ENCODE peak calls at places on chromosome 4, in eight cellular contexts. One of them, this sample, is unnamed.
A peak's percentile ranks its signal among the peaks of the same experiment; 100 is the strongest.

GRCh38 chr4:142547974-142548373 is 298.1 kb downstream of the INPP4B start:
- DNase-seq in PC-3: no peak
- DNase-seq in T-cell: no peak
- DNase-seq in NAMALWA: no peak
- DNase-seq in CD8-positive, alpha-beta T cell: no peak
- DNase-seq in B cell: no peak
- DNase-seq in cerebellar cortex: no peak
- DNase-seq in right cardiac atrium: no peak
- DNase-seq in this sample: no peak

GRCh38 chr4:10737335-10737734 is 52.8 kb upstream of the CLNK start:
- DNase-seq in PC-3: no peak
- DNase-seq in T-cell: no peak
- DNase-seq in NAMALWA: no peak
- DNase-seq in CD8-positive, alpha-beta T cell: no peak
- DNase-seq in B cell: no peak
- DNase-seq in cerebellar cortex: no peak
- DNase-seq in right cardiac atrium: no peak
- DNase-seq in this sample: no peak

GRCh38 chr4:162523171-162523570 is 359.4 kb upstream of the FSTL5 start:
- DNase-seq in PC-3: no peak
- DNase-seq in T-cell: no peak
- DNase-seq in NAMALWA: no peak
- DNase-seq in CD8-positive, alpha-beta T cell: no peak
- DNase-seq in B cell: no peak
- DNase-seq in cerebellar cortex: no peak
- DNase-seq in right cardiac atrium: no peak
- DNase-seq in this sample: no peak

GRCh38 chr4:124590480-124590879 is 122.1 kb downstream of the ANKRD50 start:
- DNase-seq in PC-3: no peak
- DNase-seq in T-cell: no peak
- DNase-seq in NAMALWA: no peak
- DNase-seq in CD8-positive, alpha-beta T cell: no peak
- DNase-seq in B cell: no peak
- DNase-seq in cerebellar cortex: no peak
- DNase-seq in right cardiac atrium: no peak
- DNase-seq in this sample: peak; percentile 67

GRCh38 chr4:16001484-16001858 is 38.5 kb upstream of the FGFBP2 start:
- DNase-seq in PC-3: peak; percentile 75
- DNase-seq in T-cell: no peak
- DNase-seq in NAMALWA: peak; percentile 86
- DNase-seq in CD8-positive, alpha-beta T cell: peak; percentile 13
- DNase-seq in B cell: peak; percentile 61
- DNase-seq in cerebellar cortex: peak; percentile 76
- DNase-seq in right cardiac atrium: peak; percentile 75
- DNase-seq in this sample: peak; percentile 61

GRCh38 chr4:113145519-113146291 is 96.3 kb downstream of the ANK2 start:
- DNase-seq in PC-3: no peak
- DNase-seq in T-cell: no peak
- DNase-seq in NAMALWA: no peak
- DNase-seq in CD8-positive, alpha-beta T cell: no peak
- DNase-seq in B cell: no peak
- DNase-seq in cerebellar cortex: peak; percentile 65
- DNase-seq in right cardiac atrium: peak; percentile 51
- DNase-seq in this sample: peak; percentile 53

GRCh38 chr4:106201373-106201772 is 114.6 kb downstream of the TBCK start:
- DNase-seq in PC-3: peak; percentile 33
- DNase-seq in T-cell: no peak
- DNase-seq in NAMALWA: peak; percentile 31
- DNase-seq in CD8-positive, alpha-beta T cell: no peak
- DNase-seq in B cell: no peak
- DNase-seq in cerebellar cortex: peak; percentile 22
- DNase-seq in right cardiac atrium: no peak
- DNase-seq in this sample: peak; percentile 8

GRCh38 chr4:53987761-53988171 is 76.6 kb downstream of the CHIC2 start:
- DNase-seq in PC-3: peak; percentile 70
- DNase-seq in T-cell: no peak
- DNase-seq in NAMALWA: no peak
- DNase-seq in CD8-positive, alpha-beta T cell: no peak
- DNase-seq in B cell: no peak
- DNase-seq in cerebellar cortex: no peak
- DNase-seq in right cardiac atrium: no peak
- DNase-seq in this sample: no peak

GRCh38 chr4:92299152-92299551 is 4.6 kb upstream of the GRID2 start:
- DNase-seq in PC-3: peak; percentile 27
- DNase-seq in T-cell: no peak
- DNase-seq in NAMALWA: no peak
- DNase-seq in CD8-positive, alpha-beta T cell: no peak
- DNase-seq in B cell: no peak
- DNase-seq in cerebellar cortex: no peak
- DNase-seq in right cardiac atrium: no peak
- DNase-seq in this sample: no peak

GRCh38 chr4:3524920-3525319 is 7.3 kb downstream of the LRPAP1 start:
- DNase-seq in PC-3: no peak
- DNase-seq in T-cell: no peak
- DNase-seq in NAMALWA: no peak
- DNase-seq in CD8-positive, alpha-beta T cell: no peak
- DNase-seq in B cell: no peak
- DNase-seq in cerebellar cortex: no peak
- DNase-seq in right cardiac atrium: no peak
- DNase-seq in this sample: no peak

GRCh38 chr4:24583451-24584174 is 741 bp downstream of the DHX15 start:
- DNase-seq in PC-3: peak; percentile 41
- DNase-seq in T-cell: peak; percentile 4
- DNase-seq in NAMALWA: peak; percentile 75
- DNase-seq in CD8-positive, alpha-beta T cell: peak; percentile 15
- DNase-seq in B cell: peak; percentile 40
- DNase-seq in cerebellar cortex: peak; percentile 47
- DNase-seq in right cardiac atrium: peak; percentile 86
- DNase-seq in this sample: peak; percentile 47

GRCh38 chr4:76535603-76536380 is 100.8 kb downstream of the SHROOM3 start:
- DNase-seq in PC-3: peak; percentile 94
- DNase-seq in T-cell: no peak
- DNase-seq in NAMALWA: no peak
- DNase-seq in CD8-positive, alpha-beta T cell: no peak
- DNase-seq in B cell: no peak
- DNase-seq in cerebellar cortex: no peak
- DNase-seq in right cardiac atrium: no peak
- DNase-seq in this sample: no peak

GRCh38 chr4:185534850-185535761 is at the start of gene PDLIM3:
- DNase-seq in PC-3: no peak
- DNase-seq in T-cell: no peak
- DNase-seq in NAMALWA: no peak
- DNase-seq in CD8-positive, alpha-beta T cell: no peak
- DNase-seq in B cell: peak; percentile 56
- DNase-seq in cerebellar cortex: no peak
- DNase-seq in right cardiac atrium: peak; percentile 92
- DNase-seq in this sample: no peak

GRCh38 chr4:6647582-6648230 is 7.2 kb downstream of the MRFAP1 start:
- DNase-seq in PC-3: no peak
- DNase-seq in T-cell: no peak
- DNase-seq in NAMALWA: no peak
- DNase-seq in CD8-positive, alpha-beta T cell: no peak
- DNase-seq in B cell: no peak
- DNase-seq in cerebellar cortex: no peak
- DNase-seq in right cardiac atrium: no peak
- DNase-seq in this sample: no peak

GRCh38 chr4:145709843-145710242 is 29.9 kb downstream of the C4orf51 start:
- DNase-seq in PC-3: peak; percentile 93
- DNase-seq in T-cell: no peak
- DNase-seq in NAMALWA: no peak
- DNase-seq in CD8-positive, alpha-beta T cell: no peak
- DNase-seq in B cell: no peak
- DNase-seq in cerebellar cortex: no peak
- DNase-seq in right cardiac atrium: no peak
- DNase-seq in this sample: no peak

GRCh38 chr4:138629669-138630068 is 385.9 kb upstream of the NOCT start:
- DNase-seq in PC-3: no peak
- DNase-seq in T-cell: no peak
- DNase-seq in NAMALWA: no peak
- DNase-seq in CD8-positive, alpha-beta T cell: no peak
- DNase-seq in B cell: no peak
- DNase-seq in cerebellar cortex: no peak
- DNase-seq in right cardiac atrium: no peak
- DNase-seq in this sample: no peak

GRCh38 chr4:123599920-123600394 is 203.4 kb downstream of the SPRY1 start:
- DNase-seq in PC-3: no peak
- DNase-seq in T-cell: peak; percentile 61
- DNase-seq in NAMALWA: peak; percentile 52
- DNase-seq in CD8-positive, alpha-beta T cell: peak; percentile 50
- DNase-seq in B cell: peak; percentile 49
- DNase-seq in cerebellar cortex: peak; percentile 56
- DNase-seq in right cardiac atrium: peak; percentile 85
- DNase-seq in this sample: peak; percentile 99

GRCh38 chr4:1368421-1369090 is 21.5 kb downstream of the UVSSA start:
- DNase-seq in PC-3: no peak
- DNase-seq in T-cell: no peak
- DNase-seq in NAMALWA: no peak
- DNase-seq in CD8-positive, alpha-beta T cell: no peak
- DNase-seq in B cell: no peak
- DNase-seq in cerebellar cortex: no peak
- DNase-seq in right cardiac atrium: no peak
- DNase-seq in this sample: no peak

GRCh38 chr4:3875466-3875865 is 109.3 kb downstream of the ADRA2C start:
- DNase-seq in PC-3: no peak
- DNase-seq in T-cell: no peak
- DNase-seq in NAMALWA: no peak
- DNase-seq in CD8-positive, alpha-beta T cell: no peak
- DNase-seq in B cell: no peak
- DNase-seq in cerebellar cortex: no peak
- DNase-seq in right cardiac atrium: no peak
- DNase-seq in this sample: no peak

GRCh38 chr4:80989921-80990544 is 40.5 kb upstream of the BMP3 start:
- DNase-seq in PC-3: peak; percentile 80
- DNase-seq in T-cell: no peak
- DNase-seq in NAMALWA: peak; percentile 89
- DNase-seq in CD8-positive, alpha-beta T cell: no peak
- DNase-seq in B cell: peak; percentile 8
- DNase-seq in cerebellar cortex: peak; percentile 71
- DNase-seq in right cardiac atrium: no peak
- DNase-seq in this sample: peak; percentile 16

GRCh38 chr4:103026868-103027267 is 7.4 kb upstream of the SLC9B1 start:
- DNase-seq in PC-3: no peak
- DNase-seq in T-cell: no peak
- DNase-seq in NAMALWA: no peak
- DNase-seq in CD8-positive, alpha-beta T cell: no peak
- DNase-seq in B cell: no peak
- DNase-seq in cerebellar cortex: no peak
- DNase-seq in right cardiac atrium: no peak
- DNase-seq in this sample: no peak

GRCh38 chr4:139556071-139556734 is at the start of gene SETD7:
- DNase-seq in PC-3: peak; percentile 57
- DNase-seq in T-cell: peak; percentile 54
- DNase-seq in NAMALWA: peak; percentile 78
- DNase-seq in CD8-positive, alpha-beta T cell: peak; percentile 12
- DNase-seq in B cell: peak; percentile 63
- DNase-seq in cerebellar cortex: peak; percentile 70
- DNase-seq in right cardiac atrium: peak; percentile 93
- DNase-seq in this sample: peak; percentile 52

GRCh38 chr4:40196724-40197281 is at the start of gene RHOH:
- DNase-seq in PC-3: no peak
- DNase-seq in T-cell: peak; percentile 72
- DNase-seq in NAMALWA: peak; percentile 93
- DNase-seq in CD8-positive, alpha-beta T cell: peak; percentile 62
- DNase-seq in B cell: peak; percentile 45
- DNase-seq in cerebellar cortex: peak; percentile 49
- DNase-seq in right cardiac atrium: no peak
- DNase-seq in this sample: peak; percentile 91

GRCh38 chr4:176575141-176575731 is 217.5 kb downstream of the VEGFC start:
- DNase-seq in PC-3: no peak
- DNase-seq in T-cell: no peak
- DNase-seq in NAMALWA: no peak
- DNase-seq in CD8-positive, alpha-beta T cell: no peak
- DNase-seq in B cell: no peak
- DNase-seq in cerebellar cortex: no peak
- DNase-seq in right cardiac atrium: no peak
- DNase-seq in this sample: no peak

GRCh38 chr4:151604238-151604637 is 156.6 kb downstream of the GATB start:
- DNase-seq in PC-3: peak; percentile 36
- DNase-seq in T-cell: no peak
- DNase-seq in NAMALWA: peak; percentile 45
- DNase-seq in CD8-positive, alpha-beta T cell: no peak
- DNase-seq in B cell: no peak
- DNase-seq in cerebellar cortex: no peak
- DNase-seq in right cardiac atrium: no peak
- DNase-seq in this sample: no peak

GRCh38 chr4:30755306-30755705 is 35.1 kb downstream of the PCDH7 start:
- DNase-seq in PC-3: no peak
- DNase-seq in T-cell: no peak
- DNase-seq in NAMALWA: no peak
- DNase-seq in CD8-positive, alpha-beta T cell: no peak
- DNase-seq in B cell: no peak
- DNase-seq in cerebellar cortex: no peak
- DNase-seq in right cardiac atrium: no peak
- DNase-seq in this sample: no peak

GRCh38 chr4:165872443-165873297 is at the start of gene TLL1:
- DNase-seq in PC-3: peak; percentile 44
- DNase-seq in T-cell: no peak
- DNase-seq in NAMALWA: no peak
- DNase-seq in CD8-positive, alpha-beta T cell: no peak
- DNase-seq in B cell: peak; percentile 16
- DNase-seq in cerebellar cortex: peak; percentile 82
- DNase-seq in right cardiac atrium: peak; percentile 72
- DNase-seq in this sample: no peak

GRCh38 chr4:17385403-17385802 is 126.5 kb downstream of the QDPR start:
- DNase-seq in PC-3: no peak
- DNase-seq in T-cell: no peak
- DNase-seq in NAMALWA: peak; percentile 65
- DNase-seq in CD8-positive, alpha-beta T cell: peak; percentile 1
- DNase-seq in B cell: no peak
- DNase-seq in cerebellar cortex: no peak
- DNase-seq in right cardiac atrium: no peak
- DNase-seq in this sample: peak; percentile 10

GRCh38 chr4:145679520-145679919 is 426 bp upstream of the C4orf51 start:
- DNase-seq in PC-3: peak; percentile 92
- DNase-seq in T-cell: no peak
- DNase-seq in NAMALWA: no peak
- DNase-seq in CD8-positive, alpha-beta T cell: no peak
- DNase-seq in B cell: no peak
- DNase-seq in cerebellar cortex: no peak
- DNase-seq in right cardiac atrium: peak; percentile 66
- DNase-seq in this sample: no peak

GRCh38 chr4:3291969-3292570 is 751 bp upstream of the RGS12 start:
- DNase-seq in PC-3: peak; percentile 52
- DNase-seq in T-cell: no peak
- DNase-seq in NAMALWA: no peak
- DNase-seq in CD8-positive, alpha-beta T cell: no peak
- DNase-seq in B cell: peak; percentile 64
- DNase-seq in cerebellar cortex: peak; percentile 40
- DNase-seq in right cardiac atrium: peak; percentile 88
- DNase-seq in this sample: no peak

This sample was measured in MV-4-11.